ENCODE peak calls at places on chromosomes 12 and 14, in five cellular contexts. One of them, this sample, is unnamed.

GRCh38 chr14:54773171-54774006 is 129.2 kb downstream of the GCH1 start:
- DNase-seq in thyroid gland: peak; percentile 84
- DNase-seq in IMR-90: peak; percentile 100
- DNase-seq in body of pancreas: peak; percentile 86
- DNase-seq in ascending aorta: peak; percentile 78
- DNase-seq in this sample: peak; percentile 70

GRCh38 chr12:70645494-70646317 is 8.5 kb upstream of the PTPRB start:
- DNase-seq in IMR-90: peak; percentile 85
- DNase-seq in ascending aorta: no peak
- DNase-seq in thyroid gland: peak; percentile 20
- DNase-seq in body of pancreas: peak; percentile 50
- DNase-seq in this sample: peak; percentile 70

GRCh38 chr14:27056586-27056985 is 458.8 kb upstream of the NOVA1 start:
- DNase-seq in body of pancreas: no peak
- DNase-seq in ascending aorta: no peak
- DNase-seq in thyroid gland: no peak
- DNase-seq in IMR-90: no peak
- DNase-seq in this sample: peak; percentile 6

GRCh38 chr12:2970744-2971143 is 11.5 kb downstream of the TEAD4 start:
- DNase-seq in thyroid gland: no peak
- DNase-seq in IMR-90: no peak
- DNase-seq in ascending aorta: no peak
- DNase-seq in body of pancreas: no peak
- DNase-seq in this sample: no peak

GRCh38 chr14:84894254-84894653 is 635.7 kb upstream of the FLRT2 start:
- DNase-seq in thyroid gland: no peak
- DNase-seq in body of pancreas: no peak
- DNase-seq in IMR-90: no peak
- DNase-seq in ascending aorta: no peak
- DNase-seq in this sample: no peak

GRCh38 chr12:87142346-87142745 is 886.2 kb upstream of the MGAT4C start:
- DNase-seq in ascending aorta: no peak
- DNase-seq in IMR-90: no peak
- DNase-seq in body of pancreas: no peak
- DNase-seq in thyroid gland: no peak
- DNase-seq in this sample: no peak

GRCh38 chr12:84594157-84594556 is 318.4 kb downstream of the SLC6A15 start:
- DNase-seq in IMR-90: no peak
- DNase-seq in ascending aorta: no peak
- DNase-seq in thyroid gland: no peak
- DNase-seq in body of pancreas: no peak
- DNase-seq in this sample: no peak

GRCh38 chr12:54167500-54167896 is 21.3 kb downstream of the SMUG1 start:
- DNase-seq in body of pancreas: no peak
- DNase-seq in IMR-90: no peak
- DNase-seq in thyroid gland: no peak
- DNase-seq in ascending aorta: no peak
- DNase-seq in this sample: no peak

GRCh38 chr14:71473843-71474242 is 458.4 kb upstream of the RGS6 start:
- DNase-seq in body of pancreas: no peak
- DNase-seq in ascending aorta: no peak
- DNase-seq in IMR-90: no peak
- DNase-seq in thyroid gland: no peak
- DNase-seq in this sample: no peak

GRCh38 chr12:102356690-102357089 is 123.7 kb downstream of the IGF1 start:
- DNase-seq in IMR-90: no peak
- DNase-seq in thyroid gland: peak; percentile 12
- DNase-seq in ascending aorta: no peak
- DNase-seq in body of pancreas: no peak
- DNase-seq in this sample: no peak

GRCh38 chr12:68011882-68012207 is 22.6 kb downstream of the IFNG-AS1 start:
- DNase-seq in thyroid gland: no peak
- DNase-seq in ascending aorta: no peak
- DNase-seq in body of pancreas: no peak
- DNase-seq in IMR-90: peak; percentile 12
- DNase-seq in this sample: no peak

GRCh38 chr12:120574106-120574505 is 7.1 kb downstream of the POP5 start:
- DNase-seq in ascending aorta: no peak
- DNase-seq in IMR-90: no peak
- DNase-seq in thyroid gland: no peak
- DNase-seq in body of pancreas: no peak
- DNase-seq in this sample: no peak

GRCh38 chr12:120573560-120573959 is 7.6 kb downstream of the POP5 start:
- DNase-seq in body of pancreas: no peak
- DNase-seq in ascending aorta: no peak
- DNase-seq in IMR-90: no peak
- DNase-seq in thyroid gland: no peak
- DNase-seq in this sample: no peak

GRCh38 chr12:120571299-120571698 is 9.9 kb downstream of the POP5 start:
- DNase-seq in IMR-90: peak; percentile 73
- DNase-seq in body of pancreas: no peak
- DNase-seq in thyroid gland: no peak
- DNase-seq in ascending aorta: no peak
- DNase-seq in this sample: no peak
- H3K36me3 ChIP-seq in IMR-90: peaks cover 68% of the 10 kb centered on the region
- H3K36me3 ChIP-seq in body of pancreas: peaks cover 45% of the 10 kb centered on the region
- H3K36me3 ChIP-seq in thyroid gland: peaks cover 88% of the 10 kb centered on the region
- H3K36me3 ChIP-seq in ascending aorta: peaks cover 86% of the 10 kb centered on the region
- H3K36me3 ChIP-seq in this sample: peaks cover 44% of the 10 kb centered on the region

DNA sequence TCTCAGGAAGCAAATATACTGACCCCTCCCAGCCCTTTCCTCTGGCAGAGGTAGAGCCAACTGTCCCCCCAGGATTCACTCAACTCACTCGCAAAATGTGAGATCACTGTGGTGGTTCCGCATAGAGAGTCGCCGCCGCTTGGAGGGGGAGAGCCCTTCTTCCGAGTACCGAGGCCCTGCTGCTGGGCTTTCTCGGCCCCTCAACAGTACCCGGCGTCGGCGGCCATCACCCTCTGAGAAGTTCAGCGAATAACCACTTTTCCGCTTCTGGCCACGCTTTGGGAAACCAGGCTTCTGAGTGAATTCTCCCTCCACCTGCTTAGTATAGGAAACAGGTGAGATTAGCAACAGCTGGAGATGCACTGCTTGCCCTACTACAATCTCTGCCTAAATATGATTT is 31.1 kb downstream of the BAZ2A start:
- DNase-seq in thyroid gland: no peak
- DNase-seq in IMR-90: no peak
- DNase-seq in body of pancreas: no peak
- DNase-seq in ascending aorta: no peak
- DNase-seq in this sample: no peak
- H3K36me3 ChIP-seq in thyroid gland: peaks cover 66% of the 10 kb centered on the region
- H3K36me3 ChIP-seq in IMR-90: peaks cover 71% of the 10 kb centered on the region
- H3K36me3 ChIP-seq in body of pancreas: peaks cover 59% of the 10 kb centered on the region
- H3K36me3 ChIP-seq in ascending aorta: peaks cover 73% of the 10 kb centered on the region
- H3K36me3 ChIP-seq in this sample: peaks cover 48% of the 10 kb centered on the region

DNA sequence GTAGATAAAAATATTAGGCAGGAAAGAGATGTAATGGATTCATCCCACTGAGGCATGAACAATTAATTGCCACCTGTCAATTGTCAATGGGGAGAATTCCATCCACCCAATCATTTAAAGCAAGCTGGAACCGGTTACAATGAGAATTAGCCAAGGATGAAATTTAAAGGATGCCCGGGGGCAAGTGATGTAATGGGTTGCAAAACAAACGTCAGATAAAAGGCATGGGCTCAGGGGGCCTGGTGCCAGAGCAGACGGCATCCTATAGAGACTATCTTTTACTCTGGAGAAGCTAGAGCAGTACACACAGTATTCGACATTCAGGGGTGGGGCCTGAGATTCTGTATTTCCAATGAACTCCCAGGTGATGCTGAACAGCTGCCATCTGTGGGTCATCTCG is 80.5 kb upstream of the ZFP36L1 start:
- DNase-seq in IMR-90: no peak
- DNase-seq in thyroid gland: no peak
- DNase-seq in ascending aorta: no peak
- DNase-seq in body of pancreas: no peak
- DNase-seq in this sample: no peak
- H3K36me3 ChIP-seq in IMR-90: peaks cover 76% of the 10 kb centered on the region
- H3K36me3 ChIP-seq in thyroid gland: peaks cover 19% of the 10 kb centered on the region
- H3K36me3 ChIP-seq in ascending aorta: peaks cover 77% of the 10 kb centered on the region
- H3K36me3 ChIP-seq in body of pancreas: peaks cover 30% of the 10 kb centered on the region
- H3K36me3 ChIP-seq in this sample: peaks cover 10% of the 10 kb centered on the region

DNA sequence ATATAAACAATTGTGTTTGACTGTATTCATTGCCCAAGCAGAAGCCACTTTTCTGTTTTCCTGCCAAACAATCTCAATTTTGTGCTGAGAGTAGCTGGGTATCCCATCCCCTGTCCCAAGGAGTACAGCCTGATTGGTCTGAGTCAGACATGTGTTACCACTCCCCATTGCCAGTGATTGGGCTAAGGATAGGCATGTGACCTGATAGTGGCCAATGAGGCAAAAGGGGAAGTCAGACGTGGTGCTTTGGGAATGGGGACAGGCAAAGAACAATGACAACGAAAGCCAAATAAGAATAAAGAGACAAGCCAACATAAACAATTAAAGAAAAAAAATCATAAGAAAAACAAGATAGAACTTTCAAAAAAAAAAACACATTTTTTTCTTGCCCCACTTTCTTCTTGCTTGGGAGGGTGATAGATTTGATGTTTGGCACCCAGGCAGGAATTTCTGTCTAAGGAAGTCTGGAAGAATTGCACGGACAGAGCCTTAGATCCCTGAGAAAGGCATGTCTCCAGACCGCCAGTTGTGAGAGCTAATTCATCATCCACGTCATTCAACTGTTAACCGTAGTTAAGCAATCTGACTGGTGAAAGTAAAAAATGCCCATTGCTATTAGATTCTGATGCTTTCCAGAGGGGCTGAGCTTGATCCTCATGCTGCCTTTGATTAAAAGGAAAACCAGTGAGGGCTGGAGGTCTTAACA is 626.6 kb upstream of the TMEM132C start:
- DNase-seq in IMR-90: peak; percentile 57
- DNase-seq in body of pancreas: no peak
- DNase-seq in ascending aorta: peak; percentile 14
- DNase-seq in thyroid gland: no peak
- DNase-seq in this sample: no peak
- H3K36me3 ChIP-seq in IMR-90: no peaks in the 10 kb centered on the region
- H3K36me3 ChIP-seq in body of pancreas: no peaks in the 10 kb centered on the region
- H3K36me3 ChIP-seq in ascending aorta: no peaks in the 10 kb centered on the region
- H3K36me3 ChIP-seq in thyroid gland: no peaks in the 10 kb centered on the region
- H3K36me3 ChIP-seq in this sample: no peaks in the 10 kb centered on the region

DNA sequence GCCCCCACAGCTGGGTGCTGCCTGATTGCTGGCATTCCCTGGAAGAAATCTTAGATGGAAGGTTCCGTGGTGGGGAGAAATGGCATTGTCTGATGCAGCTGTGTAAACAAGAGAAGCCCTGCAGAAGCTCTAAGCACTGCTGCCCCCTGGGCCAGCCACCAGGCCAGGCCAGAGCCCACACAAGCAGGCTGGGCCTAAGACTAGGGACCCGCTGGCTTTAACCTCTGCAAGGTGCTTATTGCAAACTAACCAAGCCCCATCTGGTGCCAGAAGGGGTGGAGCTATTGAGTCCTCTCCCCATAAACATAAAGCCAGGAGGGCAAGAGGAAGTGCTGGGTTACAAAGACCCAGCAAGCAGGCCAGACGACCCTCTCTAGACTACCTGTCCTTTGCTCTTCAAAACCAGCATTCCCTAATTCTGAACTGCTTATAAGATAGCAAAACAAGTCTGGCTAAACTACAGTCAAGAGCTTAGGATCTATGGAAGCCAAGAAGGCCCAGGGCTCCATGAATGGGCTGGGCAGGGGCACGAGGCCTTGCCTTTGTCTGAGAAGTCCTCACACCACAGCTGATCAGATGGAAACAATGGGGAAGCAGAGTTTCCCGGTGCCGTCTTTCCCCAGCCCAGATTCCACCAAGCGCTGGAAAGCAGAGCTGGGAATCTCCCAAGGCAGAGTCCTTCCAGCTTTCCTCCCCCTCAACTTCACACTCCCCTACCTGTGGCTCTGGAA is 28.8 kb downstream of the P2RX4 start:
- DNase-seq in IMR-90: no peak
- DNase-seq in thyroid gland: no peak
- DNase-seq in body of pancreas: peak; percentile 42
- DNase-seq in ascending aorta: no peak
- DNase-seq in this sample: no peak
- H3K36me3 ChIP-seq in IMR-90: peaks cover 22% of the 10 kb centered on the region
- H3K36me3 ChIP-seq in thyroid gland: peaks cover 3% of the 10 kb centered on the region
- H3K36me3 ChIP-seq in body of pancreas: peaks cover 4% of the 10 kb centered on the region
- H3K36me3 ChIP-seq in ascending aorta: no peaks in the 10 kb centered on the region
- H3K36me3 ChIP-seq in this sample: no peaks in the 10 kb centered on the region

DNA sequence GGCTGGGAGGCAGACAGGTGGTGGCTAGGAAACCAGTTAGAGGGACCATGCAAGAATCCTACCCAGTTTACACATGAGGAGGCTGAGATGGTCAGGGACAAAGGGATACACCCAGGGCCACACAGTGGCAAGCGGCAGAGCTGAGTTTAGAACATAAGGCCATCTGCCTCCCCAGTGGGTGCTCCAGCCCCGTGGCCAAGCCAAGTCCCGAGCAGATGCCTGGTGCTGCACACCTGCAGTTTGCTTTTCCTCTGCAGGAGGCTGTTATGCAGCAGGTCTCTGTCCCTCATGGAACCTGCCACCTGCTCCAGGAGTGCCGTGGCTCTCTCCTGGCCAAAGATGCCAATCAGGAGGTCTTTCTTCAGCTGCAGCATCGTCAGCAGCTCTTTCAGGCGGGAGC is 70.8 kb downstream of the SYNE3 start:
- DNase-seq in ascending aorta: no peak
- DNase-seq in IMR-90: no peak
- DNase-seq in body of pancreas: no peak
- DNase-seq in thyroid gland: no peak
- DNase-seq in this sample: no peak
- H3K36me3 ChIP-seq in ascending aorta: peaks cover 32% of the 10 kb centered on the region
- H3K36me3 ChIP-seq in IMR-90: peaks cover 7% of the 10 kb centered on the region
- H3K36me3 ChIP-seq in body of pancreas: no peaks in the 10 kb centered on the region
- H3K36me3 ChIP-seq in thyroid gland: peaks cover 10% of the 10 kb centered on the region
- H3K36me3 ChIP-seq in this sample: no peaks in the 10 kb centered on the region